ENCODE peak calls at places on chromosomes 2 and 18, in five cellular contexts. G, X, I, M and Y are unnamed samples.

GRCh38 chr2:106667478-106668077 is 180.4 kb downstream of the CD8B2 start:
- DNase-seq in I (no peak), X (no peak), G (no peak), M (no peak), Y (no peak)

GRCh38 chr2:599601-600000 is 77.6 kb downstream of the TMEM18 start:
- DNase-seq in G (no peak), I (no peak), X (no peak), M (no peak), Y (no peak)

GRCh38 chr2:209476367-209477191 is 52.7 kb downstream of the MAP2 start:
- DNase-seq in G (no peak), I (no peak), X (no peak), M (no peak), Y (no peak)

GRCh38 chr2:65316072-65316471 is 88.4 kb downstream of the ACTR2 start:
- DNase-seq in X (no peak), I (peak), G (no peak), M (no peak), Y (no peak)

GRCh38 chr2:169303579-169304285 is 58.6 kb downstream of the LRP2 start:
- DNase-seq in G (no peak), I (no peak), M (no peak), X (no peak), Y (no peak)

GRCh38 chr2:189782221-189782671 is 1.9 kb downstream of the ORMDL1 start:
- DNase-seq in X (no peak), M (peak), I (no peak), G (no peak), Y (no peak)

GRCh38 chr18:44474596-44474995 is 206.1 kb upstream of the SETBP1 start:
- DNase-seq in I (no peak), G (no peak), M (no peak), X (no peak), Y (no peak)

GRCh38 chr2:108534577-108535379 is 508 bp downstream of the LIMS1 start:
- DNase-seq in I (peak), G (peak), X (no peak), M (peak), Y (peak)

GRCh38 chr18:22601481-22601880 is 183.8 kb upstream of the CTAGE1 start:
- DNase-seq in G (no peak), X (no peak), I (no peak), M (no peak), Y (no peak)

GRCh38 chr2:23029111-23029510 is 355.9 kb upstream of the KLHL29 start:
- DNase-seq in I (no peak), G (no peak), X (no peak), M (no peak), Y (no peak)

GRCh38 chr2:23026671-23027070 is 358.3 kb upstream of the KLHL29 start:
- DNase-seq in X (no peak), M (no peak), I (no peak), G (no peak), Y (no peak)

GRCh38 chr2:23023722-23024121 is 361.3 kb upstream of the KLHL29 start:
- DNase-seq in X (no peak), I (no peak), G (no peak), M (no peak), Y (no peak)

GRCh38 chr2:23027396-23027795 is 357.6 kb upstream of the KLHL29 start:
- DNase-seq in M (no peak), G (no peak), X (no peak), I (no peak), Y (no peak)

DNA sequence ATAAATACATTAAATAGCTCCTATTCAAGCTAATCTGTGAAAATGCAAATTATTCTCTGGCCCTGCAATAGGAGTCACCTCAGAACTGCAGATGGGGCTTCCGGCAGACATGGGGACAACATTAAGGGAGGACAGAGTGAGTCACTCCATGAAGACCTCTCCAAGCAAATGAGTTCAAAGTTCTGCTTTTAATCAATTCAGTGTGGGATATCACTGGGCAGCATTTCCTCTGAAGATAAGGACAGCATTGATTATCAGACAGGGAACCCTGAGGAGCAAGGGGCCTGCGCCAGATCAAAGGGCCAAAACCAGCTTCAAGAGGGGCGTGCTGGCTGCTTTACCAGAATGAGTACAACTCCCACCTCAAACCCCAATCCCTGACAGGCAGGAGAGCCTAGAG is 356.9 kb upstream of the KLHL29 start:
- DNase-seq in G (no peak), X (no peak), M (no peak), I (no peak), Y (no peak)
- TF ChIP-seq CTCF in G (no peak), X (no peak), M (no peak), I (no peak), Y (no peak)

GRCh38 chr2:171244970-171245782 is 84.5 kb upstream of the TLK1 start:
- DNase-seq in G (no peak), M (no peak), X (no peak), I (no peak), Y (no peak)
- TF ChIP-seq CTCF in G (no peak), M (no peak), X (no peak), I (no peak), Y (no peak)

GRCh38 chr18:839224-840079 is 27.4 kb upstream of the YES1 start:
- DNase-seq in M (peak), I (peak), X (peak), G (peak), Y (peak)
- TF ChIP-seq CTCF in M (peak), I (peak), X (peak), G (peak), Y (peak)

DNA sequence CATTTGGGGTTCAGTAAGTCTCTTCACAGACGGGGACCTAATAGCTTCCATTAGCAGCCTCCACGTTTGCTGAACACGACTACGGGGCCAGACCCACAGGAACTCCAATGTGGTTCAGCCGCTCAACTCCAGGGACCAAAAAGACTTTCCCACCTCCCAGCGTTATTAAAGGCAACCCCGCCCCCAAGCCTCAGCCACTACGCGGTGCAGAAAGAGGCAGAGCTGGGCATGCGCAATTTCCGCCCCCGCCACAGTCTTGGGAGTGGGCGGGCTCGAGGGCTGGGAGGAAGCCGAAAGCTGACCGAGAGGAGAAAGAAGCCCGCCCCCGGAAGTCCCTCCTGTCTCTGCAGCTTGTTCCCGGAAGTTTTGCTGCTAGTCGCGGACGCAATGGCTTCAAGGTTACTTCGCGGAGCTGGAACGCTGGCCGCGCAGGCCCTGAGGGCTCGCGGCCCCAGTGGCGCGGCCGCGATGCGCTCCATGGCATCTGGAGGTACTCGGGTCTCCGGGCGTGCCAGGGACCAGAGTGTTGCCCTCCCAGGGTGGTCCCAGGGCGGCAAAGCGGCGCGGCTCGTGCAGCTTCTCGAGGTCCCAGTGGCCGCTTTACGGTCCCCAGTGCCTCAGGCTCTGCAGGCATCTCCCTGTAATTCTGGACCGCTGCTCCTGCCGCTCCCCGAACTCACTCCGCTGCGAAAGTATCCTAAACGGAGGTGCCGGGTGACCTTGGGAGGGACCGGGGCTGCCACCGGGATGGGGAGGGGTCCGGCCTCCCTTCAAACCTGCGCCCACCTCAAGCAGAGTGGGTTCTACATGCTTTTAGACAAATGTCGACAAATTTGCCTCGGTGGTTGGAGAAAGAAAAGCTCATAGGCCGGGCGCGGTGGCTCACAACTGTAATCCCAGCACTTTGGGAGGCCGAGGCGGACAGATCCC is at the start of gene COX5B:
- DNase-seq in X (peak), G (peak), I (peak), M (peak), Y (peak)
- TF ChIP-seq CTCF in X (no peak), G (no peak), I (no peak), M (no peak), Y (no peak)

GRCh38 chr2:75627902-75628504 is 18.6 kb upstream of the MRPL19 start:
- DNase-seq in X (peak), G (peak), I (peak), M (peak), Y (peak)
- TF ChIP-seq CTCF in X (peak), G (peak), I (peak), M (peak), Y (peak)